ENCODE peak calls at places on chromosomes 7 and 10, in ten cellular contexts. O is upper lobe of left lung; P is thyroid gland; R is glomerular endothelial cell; I is SHP77; X is colonic mucosa; B is GM06990; N is GOT3; S is BJ; Y is activated effector memory CD4-positive, alpha-beta T cell treated with anti-CD3 and anti-CD28 coated beads, Interleukin-2, amount 50 U/mL, for 16 hours. T is an unnamed sample.

GRCh38 chr7:50317221-50317678 is 12.7 kb downstream of the IKZF1 start:
- DNase-seq in O (no peak), P (no peak), R (no peak), I (no peak), X (no peak), B (no peak), N (no peak), S (no peak), Y (peak), T (no peak)

GRCh38 chr10:67648613-67649229 is 47.3 kb downstream of the CTNNA3 start:
- DNase-seq in O (no peak), P (no peak), R (no peak), I (no peak), X (no peak), B (no peak), N (no peak), S (no peak), Y (no peak), T (no peak)

GRCh38 chr10:61612009-61612408 is 50.7 kb upstream of the CABCOCO1 start:
- DNase-seq in O (no peak), P (peak), R (no peak), I (no peak), X (no peak), B (no peak), N (no peak), S (no peak), Y (no peak), T (no peak)

GRCh38 chr10:61779950-61780659 is 117.4 kb downstream of the CABCOCO1 start:
- DNase-seq in O (no peak), P (no peak), R (no peak), I (no peak), X (peak), B (no peak), N (no peak), S (peak), Y (peak), T (peak)

GRCh38 chr7:157480651-157481050 is 143.8 kb downstream of the DNAJB6 start:
- DNase-seq in O (no peak), P (no peak), R (no peak), I (no peak), X (no peak), B (no peak), N (no peak), S (no peak), Y (peak), T (no peak)

GRCh38 chr10:68897336-68897741 is 3.8 kb upstream of the DDX50 start:
- DNase-seq in O (no peak), P (peak), R (no peak), I (peak), X (peak), B (no peak), N (no peak), S (no peak), Y (no peak), T (peak)

GRCh38 chr10:47104101-47104707 is 193.0 kb downstream of the PTPN20 start:
- DNase-seq in O (no peak), P (no peak), R (no peak), I (no peak), X (no peak), B (no peak), N (no peak), S (no peak), Y (no peak), T (peak)

GRCh38 chr10:131654471-131655087 is 246.2 kb upstream of the PPP2R2D start:
- DNase-seq in O (no peak), P (no peak), R (no peak), I (no peak), X (no peak), B (no peak), N (no peak), S (no peak), Y (no peak), T (no peak)

GRCh38 chr7:131753620-131754222 is 197.3 kb upstream of the PODXL start:
- DNase-seq in O (no peak), P (no peak), R (no peak), I (peak), X (no peak), B (no peak), N (no peak), S (no peak), Y (no peak), T (peak)

GRCh38 chr7:68619476-68619875 is 978.8 kb upstream of the AUTS2 start:
- DNase-seq in O (no peak), P (no peak), R (no peak), I (no peak), X (no peak), B (no peak), N (no peak), S (no peak), Y (no peak), T (no peak)

GRCh38 chr7:155317114-155317434 is 19.4 kb downstream of the INSIG1 start:
- DNase-seq in O (no peak), P (no peak), R (no peak), I (no peak), X (no peak), B (no peak), N (no peak), S (no peak), Y (no peak), T (no peak)